ENCODE peak calls at places on chromosomes 5 and 9, in four cellular contexts. C, P, D and N are unnamed samples.

GRCh38 chr5:13133951-13134350 is 810.5 kb downstream of the DNAH5 start:
- DNase-seq in P (no peak), C (no peak), D (no peak), N (no peak)

GRCh38 chr9:111098093-111098492 is 59.8 kb upstream of the LPAR1 start:
- DNase-seq in C (no peak), P (no peak), D (no peak), N (no peak)

GRCh38 chr5:26415987-26416386 is 622.4 kb downstream of the CDH9 start:
- DNase-seq in D (no peak), C (peak), P (no peak), N (no peak)

GRCh38 chr9:15584383-15584782 is 31.5 kb downstream of the CCDC171 start:
- DNase-seq in P (no peak), D (no peak), C (no peak), N (no peak)

GRCh38 chr5:154511984-154512383 is 34.0 kb upstream of the HAND1 start:
- DNase-seq in D (no peak), C (no peak), P (no peak), N (no peak)

GRCh38 chr5:88824892-88825781 is 57.8 kb downstream of the MEF2C start:
- DNase-seq in D (no peak), P (no peak), C (no peak), N (peak)

GRCh38 chr5:5144441-5144840 is 4.3 kb downstream of the ADAMTS16 start:
- DNase-seq in D (no peak), C (no peak), P (no peak), N (no peak)

GRCh38 chr5:39115644-39116346 is 41.6 kb upstream of the RICTOR start:
- DNase-seq in D (no peak), P (no peak), C (no peak), N (peak)

GRCh38 chr9:6413365-6414263 is 615 bp downstream of the UHRF2 start:
- DNase-seq in P (peak), C (peak), D (peak), N (no peak)

GRCh38 chr5:168114444-168115017 is 176.9 kb upstream of the WWC1 start:
- DNase-seq in C (no peak), P (peak), D (peak), N (peak)

GRCh38 chr9:20205821-20206220 is 416.5 kb downstream of the MLLT3 start:
- DNase-seq in P (no peak), C (no peak), D (no peak), N (peak)

GRCh38 chr5:168366124-168366523 is 74.7 kb downstream of the WWC1 start:
- DNase-seq in D (no peak), C (no peak), P (no peak), N (peak)

GRCh38 chr5:96790851-96791513 is 16.8 kb downstream of the ERAP1 start:
- DNase-seq in C (no peak), D (no peak), P (no peak), N (peak)

GRCh38 chr5:122704247-122705036 is 70.4 kb upstream of the SNX2 start:
- DNase-seq in D (no peak), C (no peak), P (no peak), N (peak)

GRCh38 chr5:123265551-123265950 is 157.7 kb downstream of the CEP120 start:
- DNase-seq in D (no peak), P (no peak), C (no peak), N (peak)

GRCh38 chr9:132699926-132700325 is 29.7 kb downstream of the GTF3C4 start:
- DNase-seq in P (no peak), D (no peak), C (no peak), N (peak)

GRCh38 chr5:107474724-107475489 is 195.8 kb downstream of the EFNA5 start:
- DNase-seq in P (peak), C (no peak), D (no peak), N (no peak)

DNA sequence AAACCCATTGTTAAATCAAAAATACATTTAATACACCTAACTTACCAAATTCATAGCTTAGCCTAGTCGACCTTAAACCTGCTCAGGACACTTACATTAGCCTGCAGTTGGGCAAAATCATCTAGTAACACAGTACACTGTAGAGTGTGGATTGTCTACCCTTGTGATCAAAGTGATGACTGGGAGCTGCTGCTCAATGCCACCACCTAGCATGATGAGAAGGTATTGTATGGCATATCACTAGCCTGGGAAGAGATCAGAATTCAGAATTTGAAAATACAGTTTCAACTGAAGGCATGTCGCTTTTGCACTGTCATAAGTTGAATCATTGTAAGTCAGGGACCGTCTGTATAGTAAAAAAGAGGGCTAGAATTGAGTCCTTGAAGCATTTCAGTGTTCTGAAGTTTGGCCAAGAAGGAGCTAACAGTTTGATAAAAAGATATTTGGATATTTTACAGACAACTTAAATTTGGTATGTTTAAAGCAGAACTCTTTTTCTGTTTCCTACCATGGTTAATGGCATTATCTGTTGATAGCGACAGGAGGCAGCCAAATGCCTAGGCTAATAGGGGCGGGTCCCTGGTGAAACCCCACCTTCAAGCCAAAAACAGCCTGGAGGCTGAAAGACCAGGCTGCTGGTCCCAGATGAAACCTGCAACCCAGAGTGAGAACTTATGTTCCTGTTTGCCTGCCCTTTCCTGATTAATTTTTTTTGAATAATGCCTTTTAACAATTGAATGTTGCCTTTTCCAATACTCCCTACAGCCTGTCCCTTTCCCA is 23.0 kb downstream of the SMIM15 start:
- DNase-seq in P (no peak), C (no peak), D (no peak), N (peak)
- TF ChIP-seq CTCF in P (no peak), C (no peak), D (peak), N (peak)

DNA sequence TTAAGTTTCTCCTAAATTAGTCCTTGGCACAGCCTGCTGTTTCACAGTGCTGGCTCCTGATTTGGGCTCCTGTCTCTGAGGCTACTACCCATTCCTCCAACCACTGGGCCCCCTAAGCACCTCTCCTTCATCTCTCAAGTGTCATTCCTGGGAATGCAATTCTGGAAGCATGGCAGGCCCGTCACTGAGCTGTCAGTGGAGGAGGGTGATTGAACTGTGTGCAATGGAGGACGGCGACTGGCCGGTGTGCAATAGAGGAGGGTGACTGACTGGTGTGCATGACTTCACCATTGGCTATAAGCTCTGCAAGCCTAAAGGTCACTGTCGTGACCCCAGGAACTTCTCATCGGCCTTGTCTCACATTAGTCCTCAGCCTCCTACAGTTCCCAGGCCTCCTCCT is 12.4 kb upstream of the IL17B start:
- DNase-seq in D (no peak), C (no peak), P (no peak), N (no peak)
- TF ChIP-seq CTCF in D (no peak), C (no peak), P (no peak), N (no peak)

DNA sequence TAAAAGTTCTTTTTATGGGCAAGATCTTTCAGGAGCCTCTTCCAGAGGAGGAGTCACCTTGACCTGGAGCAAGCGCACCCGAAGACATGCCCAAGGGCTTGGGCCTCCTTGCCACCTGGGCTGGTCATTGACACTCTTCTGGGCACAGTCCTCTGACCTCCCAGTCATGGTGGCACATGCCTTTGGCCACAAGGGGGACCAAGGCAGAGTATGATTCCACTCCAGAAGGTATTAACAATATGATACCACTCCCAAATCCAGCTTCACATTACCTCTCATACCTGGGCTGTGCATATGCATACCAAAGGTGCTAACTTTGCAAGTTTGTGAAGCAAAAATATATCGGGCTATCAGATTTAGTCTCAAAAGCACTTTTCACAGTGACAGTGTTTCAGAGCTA is 84.6 kb downstream of the MAST4 start:
- DNase-seq in C (no peak), D (no peak), P (peak), N (no peak)
- TF ChIP-seq CTCF in C (no peak), D (no peak), P (no peak), N (peak)

DNA sequence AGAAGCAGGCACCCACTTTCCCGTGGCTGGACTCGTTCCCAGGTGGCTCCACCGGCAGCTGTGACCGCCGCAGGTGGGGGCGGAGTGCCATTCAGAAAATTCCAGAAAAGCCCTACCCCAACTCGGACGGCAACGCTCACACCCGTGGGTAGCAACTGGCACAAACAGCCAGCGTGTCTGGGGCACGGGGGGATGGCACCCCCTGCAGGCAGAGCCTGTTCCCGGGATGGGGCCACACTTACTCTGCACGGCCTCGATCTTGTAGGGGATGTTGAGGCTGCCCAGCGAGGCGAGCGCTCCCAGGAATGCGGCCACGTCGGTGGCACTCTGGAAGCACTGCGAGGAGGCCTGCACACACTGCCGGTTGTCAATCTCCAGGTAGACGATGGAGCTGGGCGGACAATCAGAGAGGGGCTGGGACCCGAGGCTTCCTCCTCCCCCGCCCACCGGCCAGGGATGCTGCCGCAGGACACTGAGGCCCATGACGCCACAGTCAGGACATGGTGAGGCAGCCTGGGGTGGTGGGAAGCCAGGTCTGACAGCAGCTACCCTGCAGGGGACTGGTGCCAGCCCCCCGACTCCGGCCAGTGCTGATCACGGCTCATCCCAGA is 20.2 kb upstream of the SEC16A start:
- DNase-seq in D (no peak), P (no peak), C (no peak), N (no peak)
- TF ChIP-seq CTCF in D (no peak), P (no peak), C (no peak), N (no peak)

GRCh38 chr5:130109152-130109551 is 204.9 kb downstream of the CHSY3 start:
- DNase-seq in P (peak), D (no peak), C (no peak), N (peak)
- TF ChIP-seq CTCF in P (peak), D (peak), C (peak), N (peak)